ENCODE peak calls at places on chromosome 17, in seven cellular contexts. J, S, A, U, D, V and M are unnamed samples.

GRCh38 chr17:61766520-61766919 is 96.8 kb downstream of the BRIP1 start:
- DNase-seq in J (peak; percentile 28), S (no peak), A (no peak), U (no peak), D (no peak), V (no peak), M (no peak)

GRCh38 chr17:71821512-71821911 is 299.3 kb upstream of the SOX9 start:
- DNase-seq in J (no peak), S (no peak), A (no peak), U (no peak), D (no peak), V (no peak), M (no peak)

GRCh38 chr17:75516619-75517276 is 420 bp downstream of the TSEN54 start:
- DNase-seq in J (no peak), S (no peak), A (no peak), U (no peak), D (no peak), V (no peak), M (no peak)

GRCh38 chr17:82440991-82441627 is 9.4 kb downstream of the CYBC1 start:
- DNase-seq in J (no peak), S (no peak), A (no peak), U (no peak), D (no peak), V (no peak), M (no peak)

GRCh38 chr17:81399481-81400153 is 4.4 kb downstream of the BAHCC1 start:
- DNase-seq in J (no peak), S (no peak), A (no peak), U (peak; percentile 51), D (no peak), V (no peak), M (no peak)

GRCh38 chr17:75406222-75406615 is 741 bp upstream of the GRB2 start:
- DNase-seq in J (no peak), S (peak; percentile 35), A (peak; percentile 66), U (no peak), D (no peak), V (no peak), M (no peak)

GRCh38 chr17:42189651-42189965 is 4.4 kb upstream of the HCRT start:
- DNase-seq in J (no peak), S (no peak), A (no peak), U (no peak), D (no peak), V (no peak), M (no peak)

GRCh38 chr17:61689610-61690180 is 98.7 kb upstream of the NACA2 start:
- DNase-seq in J (no peak), S (no peak), A (no peak), U (no peak), D (no peak), V (no peak), M (no peak)

GRCh38 chr17:50507871-50508572 is at the start of gene MYCBPAP:
- DNase-seq in J (peak; percentile 52), S (peak; percentile 90), A (peak; percentile 95), U (peak; percentile 87), D (no peak), V (peak; percentile 68), M (no peak)

GRCh38 chr17:43456661-43457361 is 27.0 kb upstream of the DHX8 start:
- DNase-seq in J (no peak), S (no peak), A (no peak), U (no peak), D (no peak), V (no peak), M (no peak)

GRCh38 chr17:29145289-29146058 is 34.7 kb downstream of the MYO18A start:
- DNase-seq in J (peak; percentile 71), S (no peak), A (no peak), U (peak; percentile 67), D (no peak), V (peak; percentile 44), M (no peak)

GRCh38 chr17:7445011-7445927 is at the start of gene CHRNB1:
- DNase-seq in J (no peak), S (peak; percentile 64), A (peak; percentile 93), U (peak; percentile 83), D (no peak), V (no peak), M (no peak)

GRCh38 chr17:65670667-65671371 is 109.4 kb upstream of the AXIN2 start:
- DNase-seq in J (no peak), S (no peak), A (no peak), U (no peak), D (no peak), V (no peak), M (no peak)

GRCh38 chr17:38454528-38454927 is 26.3 kb downstream of the ARHGAP23 start:
- DNase-seq in J (peak; percentile 76), S (peak; percentile 98), A (peak; percentile 96), U (peak; percentile 90), D (no peak), V (no peak), M (peak; percentile 23)

GRCh38 chr17:62933986-62934385 is 32.0 kb upstream of the TANC2 start:
- DNase-seq in J (no peak), S (no peak), A (peak; percentile 29), U (no peak), D (no peak), V (no peak), M (no peak)

GRCh38 chr17:47864791-47865216 is 13.8 kb upstream of the SP6 start:
- DNase-seq in J (peak; percentile 43), S (no peak), A (no peak), U (no peak), D (no peak), V (no peak), M (no peak)

GRCh38 chr17:14791221-14791620 is 473.9 kb downstream of the PMP22 start:
- DNase-seq in J (no peak), S (no peak), A (no peak), U (no peak), D (no peak), V (no peak), M (no peak)

GRCh38 chr17:63635787-63636186 is 13.6 kb downstream of the MAP3K3 start:
- DNase-seq in J (no peak), S (no peak), A (no peak), U (no peak), D (no peak), V (no peak), M (no peak)

GRCh38 chr17:5825717-5826330 is 241.5 kb upstream of the NLRP1 start:
- DNase-seq in J (peak; percentile 25), S (no peak), A (no peak), U (no peak), D (no peak), V (no peak), M (no peak)

GRCh38 chr17:37176683-37177082 is 199.1 kb upstream of the C17orf78 start:
- DNase-seq in J (peak; percentile 39), S (no peak), A (no peak), U (no peak), D (no peak), V (no peak), M (no peak)

GRCh38 chr17:81306898-81307510 is 11.9 kb upstream of the SLC38A10 start:
- DNase-seq in J (no peak), S (no peak), A (no peak), U (no peak), D (no peak), V (no peak), M (no peak)

GRCh38 chr17:5840811-5841446 is 229.2 kb upstream of the WSCD1 start:
- DNase-seq in J (no peak), S (no peak), A (no peak), U (no peak), D (no peak), V (no peak), M (no peak)

GRCh38 chr17:77470800-77471733 is 330.3 kb downstream of the SEC14L1 start:
- DNase-seq in J (no peak), S (no peak), A (no peak), U (no peak), D (no peak), V (no peak), M (no peak)

DNA sequence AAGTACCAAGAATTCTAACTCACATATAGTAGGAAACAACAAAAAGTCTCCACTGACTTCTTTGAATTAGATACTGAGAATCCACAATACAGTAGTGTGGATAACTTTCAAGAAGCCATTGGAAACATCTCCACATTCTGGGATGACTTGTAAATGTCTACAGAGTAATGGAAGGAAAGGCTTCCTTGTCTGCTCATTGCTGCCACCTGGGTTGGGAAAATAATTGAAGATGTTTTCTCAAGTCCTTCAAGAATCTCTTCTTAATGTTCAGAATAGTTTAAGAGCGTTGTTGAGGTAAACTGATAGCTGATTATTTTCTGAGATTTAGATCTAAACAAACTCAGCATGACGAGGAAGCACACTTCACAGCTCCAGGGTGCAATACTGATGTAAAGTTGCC is 14.0 kb downstream of the CPSF4L start:
- DNase-seq in J (no peak), S (no peak), A (no peak), U (no peak), D (no peak), V (no peak), M (no peak)
- TF ChIP-seq CTCF in J (peak; percentile 39), S (no peak), A (no peak), U (no peak), D (peak; percentile 34), V (no peak), M (peak; percentile 40)

DNA sequence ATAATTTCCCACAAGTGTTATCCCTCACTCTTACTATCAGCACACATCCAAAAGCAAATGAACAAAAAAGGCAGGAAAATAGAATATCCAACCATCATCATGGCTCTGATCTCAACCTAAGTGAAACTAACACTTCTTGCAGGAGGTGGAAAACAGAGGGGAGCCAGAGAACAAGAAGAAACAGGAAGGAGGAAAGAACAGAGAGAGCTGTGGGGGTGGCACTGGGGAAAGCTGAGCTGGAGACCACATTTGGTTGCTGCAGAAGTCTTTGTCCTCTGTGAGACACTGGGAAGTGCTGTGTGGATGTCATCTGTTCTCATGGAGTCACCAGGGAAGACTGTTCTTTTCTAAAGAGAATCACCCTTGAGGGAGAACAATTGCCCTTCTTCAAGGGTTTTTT is 34.7 kb downstream of the GRB7 start:
- DNase-seq in J (no peak), S (no peak), A (no peak), U (no peak), D (no peak), V (no peak), M (no peak)
- TF ChIP-seq CTCF in J (no peak), S (no peak), A (no peak), U (no peak), D (no peak), V (no peak), M (no peak)

DNA sequence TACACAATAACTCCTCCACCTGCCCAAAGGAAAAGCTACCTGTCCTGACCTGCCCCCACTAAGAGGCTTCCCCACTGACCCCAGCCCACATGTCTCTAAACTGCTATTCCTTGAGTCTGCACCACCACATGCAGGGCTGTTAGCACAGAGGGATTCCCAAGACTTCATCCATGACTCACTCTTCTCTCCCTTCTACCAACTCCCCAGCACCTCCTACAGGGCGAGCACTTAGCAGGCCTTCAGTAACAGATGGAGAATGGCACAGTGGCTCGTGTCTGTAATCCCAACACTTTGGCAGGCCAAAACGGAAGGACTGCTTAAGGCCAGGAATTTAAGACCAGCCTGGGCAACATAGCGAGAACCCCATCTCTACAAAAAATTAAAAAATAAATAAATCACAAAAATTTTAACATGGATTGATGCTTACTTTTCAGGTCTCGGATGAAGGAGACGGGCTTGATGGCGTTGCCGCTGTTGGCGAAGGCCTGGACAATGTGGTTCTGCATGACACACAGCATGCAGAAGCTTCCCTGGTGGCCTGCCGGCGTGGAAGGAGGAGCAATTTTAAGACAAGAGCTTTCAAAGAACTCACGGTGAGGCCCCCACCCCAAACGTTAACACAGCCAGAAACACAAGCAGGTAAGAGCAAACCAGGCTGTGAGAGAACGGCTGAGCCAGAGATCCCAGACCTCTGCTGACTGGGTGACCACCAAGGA is 12.0 kb downstream of the USP36 start:
- DNase-seq in J (peak; percentile 65), S (no peak), A (no peak), U (no peak), D (no peak), V (no peak), M (no peak)
- TF ChIP-seq CTCF in J (peak; percentile 67), S (no peak), A (no peak), U (no peak), D (peak; percentile 68), V (no peak), M (peak; percentile 36)

GRCh38 chr17:45221081-45221996 is at the start of gene FMNL1:
- DNase-seq in J (no peak), S (peak; percentile 76), A (peak; percentile 92), U (no peak), D (no peak), V (no peak), M (peak; percentile 52)
- TF ChIP-seq CTCF in J (no peak), S (no peak), A (no peak), U (no peak), D (no peak), V (no peak), M (no peak)